ENCODE peak calls at places on chromosomes 3 and 15, in eight cellular contexts. X is astrocyte of the cerebellum; G is activated CD8-positive, alpha-beta T cell treated with anti-CD3 and anti-CD28 coated beads for 36 hours; W is CD8-positive, alpha-beta T cell; V is AG09319; A is kidney; R is brain microvascular endothelial cell; Q is endothelial cell. K is an unnamed sample.
A peak's percentile ranks its signal among the peaks of the same experiment; 100 is the strongest.

GRCh38 chr3:95899494-95899893 is 914.9 kb upstream of the EPHA6 start:
- DNase-seq in X (no peak), G (no peak), W (no peak), V (no peak), A (no peak), R (no peak), Q (no peak), K (no peak)

GRCh38 chr3:194508486-194509449 is 22.0 kb upstream of the ATP13A3 start:
- DNase-seq in X (no peak), G (no peak), W (no peak), V (no peak), A (no peak), R (no peak), Q (no peak), K (no peak)

GRCh38 chr15:71060983-71061382 is 54.3 kb upstream of the THSD4 start:
- DNase-seq in X (no peak), G (no peak), W (no peak), V (no peak), A (no peak), R (no peak), Q (no peak), K (no peak)

GRCh38 chr3:182618085-182618732 is 175.1 kb upstream of the ATP11B start:
- DNase-seq in X (peak; percentile 23), G (peak; percentile 4), W (no peak), V (no peak), A (no peak), R (no peak), Q (no peak), K (no peak)

GRCh38 chr15:88744548-88745020 is 58.7 kb upstream of the ACAN start:
- DNase-seq in X (no peak), G (no peak), W (no peak), V (no peak), A (no peak), R (peak; percentile 9), Q (no peak), K (no peak)

GRCh38 chr3:124934577-124934976 is at the start of gene MUC13:
- DNase-seq in X (no peak), G (no peak), W (no peak), V (no peak), A (no peak), R (no peak), Q (no peak), K (no peak)

GRCh38 chr3:48501196-48501595 is 2.8 kb downstream of the SHISA5 start:
- DNase-seq in X (no peak), G (no peak), W (no peak), V (no peak), A (peak; percentile 53), R (no peak), Q (no peak), K (no peak)

GRCh38 chr15:85826756-85827515 is 32.2 kb upstream of the KLHL25 start:
- DNase-seq in X (no peak), G (no peak), W (no peak), V (no peak), A (no peak), R (no peak), Q (no peak), K (no peak)

GRCh38 chr3:3196148-3196861 is 16.8 kb upstream of the CRBN start:
- DNase-seq in X (no peak), G (peak; percentile 49), W (no peak), V (no peak), A (no peak), R (peak; percentile 22), Q (peak; percentile 20), K (no peak)

GRCh38 chr3:68953781-68954444 is 21.6 kb upstream of the TAFA4 start:
- DNase-seq in X (no peak), G (no peak), W (no peak), V (no peak), A (no peak), R (no peak), Q (no peak), K (no peak)

GRCh38 chr15:64045774-64046346 is 425 bp downstream of the DAPK2 start:
- DNase-seq in X (no peak), G (no peak), W (no peak), V (no peak), A (peak; percentile 78), R (no peak), Q (no peak), K (no peak)

GRCh38 chr15:68833734-68834334 is 13.1 kb upstream of the ANP32A start:
- DNase-seq in X (no peak), G (peak; percentile 27), W (no peak), V (no peak), A (no peak), R (no peak), Q (no peak), K (no peak)

GRCh38 chr3:98589331-98589870 is 4.0 kb downstream of the CPOX start:
- DNase-seq in X (no peak), G (no peak), W (no peak), V (no peak), A (no peak), R (no peak), Q (no peak), K (no peak)

GRCh38 chr3:55203006-55203405 is 275.1 kb upstream of the LRTM1 start:
- DNase-seq in X (peak; percentile 62), G (no peak), W (no peak), V (no peak), A (no peak), R (peak; percentile 39), Q (no peak), K (no peak)

GRCh38 chr3:116148881-116149530 is 296.3 kb downstream of the LSAMP start:
- DNase-seq in X (no peak), G (no peak), W (no peak), V (no peak), A (no peak), R (no peak), Q (no peak), K (no peak)

GRCh38 chr3:15429080-15429479 is 1.7 kb downstream of the EAF1 start:
- DNase-seq in X (no peak), G (no peak), W (no peak), V (no peak), A (no peak), R (no peak), Q (no peak), K (no peak)

GRCh38 chr15:58521293-58521991 is 89.7 kb downstream of the LIPC start:
- DNase-seq in X (no peak), G (no peak), W (no peak), V (peak; percentile 42), A (peak; percentile 91), R (peak; percentile 84), Q (peak; percentile 22), K (no peak)

GRCh38 chr15:88872106-88872505 is 23.2 kb downstream of the HAPLN3 start:
- DNase-seq in X (no peak), G (no peak), W (no peak), V (no peak), A (no peak), R (no peak), Q (no peak), K (no peak)

GRCh38 chr3:120820748-120821147 is 78.2 kb downstream of the GTF2E1 start:
- DNase-seq in X (no peak), G (no peak), W (no peak), V (no peak), A (no peak), R (no peak), Q (no peak), K (no peak)

GRCh38 chr3:154889227-154889634 is 190.9 kb upstream of the MME start:
- DNase-seq in X (no peak), G (no peak), W (no peak), V (no peak), A (peak; percentile 68), R (no peak), Q (no peak), K (no peak)

GRCh38 chr3:53269888-53270880 is 14.4 kb upstream of the TKT start:
- DNase-seq in X (peak; percentile 85), G (peak; percentile 16), W (no peak), V (peak; percentile 98), A (peak; percentile 94), R (peak; percentile 91), Q (peak; percentile 34), K (peak; percentile 88)
- TF ChIP-seq CTCF in X (no peak), G (no peak), W (no peak), V (no peak), A (peak; percentile 2), R (no peak), Q (no peak), K (no peak)

GRCh38 chr3:148992027-148992634 is 791 bp downstream of the GYG1 start:
- DNase-seq in X (no peak), G (peak; percentile 43), W (peak; percentile 14), V (no peak), A (peak; percentile 90), R (peak; percentile 29), Q (peak; percentile 45), K (peak; percentile 20)

GRCh38 chr3:148992635-148993230 is 1.4 kb downstream of the GYG1 start:
- DNase-seq in X (no peak), G (no peak), W (no peak), V (no peak), A (no peak), R (no peak), Q (no peak), K (no peak)

GRCh38 chr3:148990211-148990610 is 1.1 kb upstream of the GYG1 start:
- DNase-seq in X (no peak), G (peak; percentile 20), W (no peak), V (no peak), A (no peak), R (no peak), Q (no peak), K (no peak)

GRCh38 chr3:148991219-148992026 is at the start of gene GYG1:
- DNase-seq in X (peak; percentile 41), G (peak; percentile 81), W (peak; percentile 72), V (peak; percentile 50), A (peak; percentile 93), R (peak; percentile 46), Q (peak; percentile 69), K (peak; percentile 45)
- TF ChIP-seq CTCF in X (peak; percentile 31), G (peak; percentile 34), W (peak; percentile 45), V (peak; percentile 23), A (peak; percentile 24), R (peak; percentile 23), Q (no peak), K (peak; percentile 26)

DNA sequence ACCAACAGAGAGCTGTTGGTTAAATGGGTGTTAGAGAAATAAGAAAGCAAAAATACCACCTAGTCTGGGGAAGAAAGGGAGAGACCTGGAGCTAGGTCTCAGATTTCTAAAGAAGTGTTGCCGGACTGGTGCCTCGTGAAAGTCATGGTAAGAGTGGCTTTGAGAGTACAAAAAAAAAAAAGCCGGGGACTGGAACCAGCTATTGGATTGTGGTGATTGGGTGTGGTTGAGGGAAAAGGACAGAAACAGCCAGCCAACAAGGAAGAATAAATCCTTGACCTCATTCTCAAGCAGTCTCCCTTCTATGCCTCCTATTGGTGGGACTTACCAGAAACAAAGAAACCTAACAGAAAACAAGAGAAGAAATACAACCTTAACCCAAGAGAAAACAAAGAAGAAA is 346.4 kb upstream of the KCNMB2 start:
- DNase-seq in X (no peak), G (no peak), W (no peak), V (no peak), A (no peak), R (no peak), Q (no peak), K (no peak)
- TF ChIP-seq CTCF in X (no peak), G (no peak), W (no peak), V (no peak), A (no peak), R (no peak), Q (no peak), K (no peak)

DNA sequence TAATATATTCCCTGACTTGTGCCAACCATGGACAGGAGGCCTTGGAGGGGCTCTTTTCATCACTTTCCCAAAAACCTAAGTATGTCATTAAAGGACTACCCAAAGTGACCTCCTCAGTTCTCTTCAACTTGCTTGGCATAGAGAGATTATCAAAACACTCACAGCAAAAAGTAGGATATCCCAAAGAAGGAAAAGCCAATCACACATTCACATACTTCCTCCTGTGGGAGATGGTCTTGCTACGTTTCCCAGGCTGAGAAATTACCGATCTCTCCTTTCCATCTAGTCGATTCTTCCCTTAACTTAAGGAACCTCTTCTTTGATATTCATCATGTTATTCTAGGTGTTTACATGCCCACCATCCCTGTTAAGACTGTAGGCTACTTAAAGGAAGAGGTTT is 9.1 kb downstream of the DPPA4 start:
- DNase-seq in X (no peak), G (no peak), W (no peak), V (no peak), A (no peak), R (no peak), Q (no peak), K (no peak)
- TF ChIP-seq CTCF in X (no peak), G (no peak), W (no peak), V (no peak), A (no peak), R (no peak), Q (no peak), K (no peak)

K was measured in thoracic aorta.